ENCODE peak calls at places on chromosomes 16 and 17, in ten cellular contexts. One of them, this sample, is unnamed. For H3K36me3 and H3K4me1, the result is how much of the 10 kb centered on the place peaks cover.

GRCh38 chr17:8289103-8289397 is 580 bp downstream of the RANGRF start:
- DNase-seq in IMR-90: no peak
- DNase-seq in tibial nerve: no peak
- DNase-seq in heart left ventricle: no peak
- DNase-seq in left ventricle myocardium inferior: peak
- DNase-seq in OCI-LY7: no peak
- DNase-seq in pancreas: peak
- DNase-seq in lower lobe of right lung: peak
- DNase-seq in sigmoid colon: no peak
- DNase-seq in aorta: peak
- DNase-seq in this sample: peak

GRCh38 chr17:13016881-13017622 is 775 bp downstream of the ELAC2 start:
- DNase-seq in IMR-90: peak
- DNase-seq in tibial nerve: no peak
- DNase-seq in heart left ventricle: no peak
- DNase-seq in left ventricle myocardium inferior: no peak
- DNase-seq in OCI-LY7: no peak
- DNase-seq in pancreas: no peak
- DNase-seq in lower lobe of right lung: no peak
- DNase-seq in sigmoid colon: no peak
- DNase-seq in aorta: no peak
- DNase-seq in this sample: no peak

GRCh38 chr17:75525806-75526554 is 483 bp downstream of the LLGL2 start:
- DNase-seq in IMR-90: no peak
- DNase-seq in tibial nerve: no peak
- DNase-seq in heart left ventricle: no peak
- DNase-seq in left ventricle myocardium inferior: no peak
- DNase-seq in OCI-LY7: no peak
- DNase-seq in pancreas: peak
- DNase-seq in lower lobe of right lung: no peak
- DNase-seq in sigmoid colon: no peak
- DNase-seq in aorta: no peak
- DNase-seq in this sample: peak

GRCh38 chr16:79286646-79287423 is 313.7 kb downstream of the MAF start:
- DNase-seq in IMR-90: no peak
- DNase-seq in tibial nerve: peak
- DNase-seq in heart left ventricle: peak
- DNase-seq in left ventricle myocardium inferior: peak
- DNase-seq in OCI-LY7: peak
- DNase-seq in pancreas: peak
- DNase-seq in lower lobe of right lung: peak
- DNase-seq in sigmoid colon: peak
- DNase-seq in aorta: peak
- DNase-seq in this sample: peak

GRCh38 chr17:65102235-65102634 is 34.9 kb upstream of the RGS9 start:
- DNase-seq in IMR-90: no peak
- DNase-seq in tibial nerve: no peak
- DNase-seq in heart left ventricle: no peak
- DNase-seq in left ventricle myocardium inferior: no peak
- DNase-seq in OCI-LY7: no peak
- DNase-seq in pancreas: no peak
- DNase-seq in lower lobe of right lung: no peak
- DNase-seq in sigmoid colon: peak
- DNase-seq in aorta: no peak
- DNase-seq in this sample: no peak

GRCh38 chr17:2177235-2177811 is 122.4 kb downstream of the HIC1 start:
- DNase-seq in IMR-90: peak
- DNase-seq in tibial nerve: no peak
- DNase-seq in heart left ventricle: no peak
- DNase-seq in left ventricle myocardium inferior: no peak
- DNase-seq in OCI-LY7: no peak
- DNase-seq in pancreas: no peak
- DNase-seq in lower lobe of right lung: no peak
- DNase-seq in sigmoid colon: no peak
- DNase-seq in aorta: no peak
- DNase-seq in this sample: no peak

GRCh38 chr16:49585143-49585542 is 211.5 kb downstream of the C16orf78 start:
- DNase-seq in IMR-90: no peak
- DNase-seq in tibial nerve: no peak
- DNase-seq in heart left ventricle: no peak
- DNase-seq in left ventricle myocardium inferior: no peak
- DNase-seq in OCI-LY7: no peak
- DNase-seq in pancreas: no peak
- DNase-seq in lower lobe of right lung: no peak
- DNase-seq in sigmoid colon: no peak
- DNase-seq in aorta: no peak
- DNase-seq in this sample: no peak

GRCh38 chr16:9437115-9437514 is 345.7 kb downstream of the HAPSTR1 start:
- DNase-seq in IMR-90: no peak
- DNase-seq in tibial nerve: no peak
- DNase-seq in heart left ventricle: no peak
- DNase-seq in left ventricle myocardium inferior: no peak
- DNase-seq in OCI-LY7: peak
- DNase-seq in pancreas: no peak
- DNase-seq in lower lobe of right lung: no peak
- DNase-seq in sigmoid colon: no peak
- DNase-seq in aorta: no peak
- DNase-seq in this sample: no peak

GRCh38 chr17:65856865-65857264 is 295.4 kb upstream of the AXIN2 start:
- DNase-seq in IMR-90: peak
- DNase-seq in tibial nerve: no peak
- DNase-seq in heart left ventricle: no peak
- DNase-seq in left ventricle myocardium inferior: no peak
- DNase-seq in OCI-LY7: no peak
- DNase-seq in pancreas: no peak
- DNase-seq in lower lobe of right lung: no peak
- DNase-seq in sigmoid colon: no peak
- DNase-seq in aorta: no peak
- DNase-seq in this sample: no peak

GRCh38 chr17:2138318-2138717 is 83.4 kb downstream of the HIC1 start:
- DNase-seq in IMR-90: no peak
- DNase-seq in tibial nerve: no peak
- DNase-seq in heart left ventricle: no peak
- DNase-seq in left ventricle myocardium inferior: no peak
- DNase-seq in OCI-LY7: peak
- DNase-seq in pancreas: no peak
- DNase-seq in lower lobe of right lung: peak
- DNase-seq in sigmoid colon: no peak
- DNase-seq in aorta: peak
- DNase-seq in this sample: no peak

GRCh38 chr16:11114366-11115164 is 141.4 kb downstream of the SOCS1 start:
- DNase-seq in IMR-90: no peak
- DNase-seq in tibial nerve: no peak
- DNase-seq in heart left ventricle: no peak
- DNase-seq in left ventricle myocardium inferior: no peak
- DNase-seq in OCI-LY7: no peak
- DNase-seq in pancreas: no peak
- DNase-seq in lower lobe of right lung: no peak
- DNase-seq in sigmoid colon: no peak
- DNase-seq in aorta: no peak
- DNase-seq in this sample: no peak

GRCh38 chr17:78999056-78999768 is 10.4 kb downstream of the CANT1 start:
- DNase-seq in IMR-90: no peak
- DNase-seq in tibial nerve: no peak
- DNase-seq in heart left ventricle: no peak
- DNase-seq in left ventricle myocardium inferior: no peak
- DNase-seq in OCI-LY7: no peak
- DNase-seq in pancreas: peak
- DNase-seq in lower lobe of right lung: no peak
- DNase-seq in sigmoid colon: peak
- DNase-seq in aorta: peak
- DNase-seq in this sample: peak
- H3K36me3 ChIP-seq in IMR-90: under half
- H3K36me3 ChIP-seq in tibial nerve: under half
- H3K36me3 ChIP-seq in heart left ventricle: under half
- H3K36me3 ChIP-seq in left ventricle myocardium inferior: under half
- H3K36me3 ChIP-seq in OCI-LY7: half or more
- H3K36me3 ChIP-seq in pancreas: under half
- H3K36me3 ChIP-seq in lower lobe of right lung: half or more
- H3K36me3 ChIP-seq in sigmoid colon: under half
- H3K36me3 ChIP-seq in aorta: under half
- H3K36me3 ChIP-seq in this sample: under half

DNA sequence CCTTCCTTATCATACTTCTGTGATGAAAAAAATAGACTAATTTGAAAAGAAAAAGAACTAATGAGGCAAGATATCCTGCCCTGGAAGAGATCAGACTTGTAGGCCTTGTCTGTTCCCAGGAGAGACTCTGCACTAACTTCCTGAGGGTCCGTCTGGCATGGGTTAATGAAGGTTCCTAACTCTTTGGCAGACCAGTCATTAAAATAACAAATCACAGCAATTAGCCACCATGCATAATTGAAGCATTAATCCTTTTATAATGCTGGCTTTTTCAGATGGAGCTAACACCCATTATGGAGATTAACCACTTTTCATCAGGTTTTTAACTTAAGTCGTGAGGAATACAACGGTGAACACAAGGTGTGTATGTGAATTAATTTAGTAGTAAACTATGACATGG is 10.4 kb upstream of the KRT10 start:
- DNase-seq in IMR-90: no peak
- DNase-seq in tibial nerve: no peak
- DNase-seq in heart left ventricle: no peak
- DNase-seq in left ventricle myocardium inferior: no peak
- DNase-seq in OCI-LY7: no peak
- DNase-seq in pancreas: no peak
- DNase-seq in lower lobe of right lung: no peak
- DNase-seq in sigmoid colon: no peak
- DNase-seq in aorta: no peak
- DNase-seq in this sample: no peak
- H3K4me3 ChIP-seq in IMR-90: no peak
- H3K4me3 ChIP-seq in tibial nerve: no peak
- H3K4me3 ChIP-seq in heart left ventricle: no peak
- H3K4me3 ChIP-seq in left ventricle myocardium inferior: no peak
- H3K4me3 ChIP-seq in OCI-LY7: no peak
- H3K4me3 ChIP-seq in pancreas: no peak
- H3K4me3 ChIP-seq in lower lobe of right lung: no peak
- H3K4me3 ChIP-seq in sigmoid colon: no peak
- H3K4me3 ChIP-seq in aorta: no peak
- H3K4me3 ChIP-seq in this sample: no peak

GRCh38 chr17:14307560-14308024 is 6.7 kb downstream of the HS3ST3B1 start:
- DNase-seq in IMR-90: peak
- DNase-seq in tibial nerve: no peak
- DNase-seq in heart left ventricle: no peak
- DNase-seq in left ventricle myocardium inferior: no peak
- DNase-seq in OCI-LY7: no peak
- DNase-seq in pancreas: no peak
- DNase-seq in lower lobe of right lung: no peak
- DNase-seq in sigmoid colon: no peak
- DNase-seq in aorta: no peak
- DNase-seq in this sample: no peak

GRCh38 chr17:14306602-14307001 is 5.7 kb downstream of the HS3ST3B1 start:
- DNase-seq in IMR-90: no peak
- DNase-seq in tibial nerve: no peak
- DNase-seq in heart left ventricle: no peak
- DNase-seq in left ventricle myocardium inferior: no peak
- DNase-seq in OCI-LY7: no peak
- DNase-seq in pancreas: no peak
- DNase-seq in lower lobe of right lung: no peak
- DNase-seq in sigmoid colon: no peak
- DNase-seq in aorta: no peak
- DNase-seq in this sample: no peak

GRCh38 chr17:14304222-14304844 is 3.5 kb downstream of the HS3ST3B1 start:
- DNase-seq in IMR-90: no peak
- DNase-seq in tibial nerve: no peak
- DNase-seq in heart left ventricle: no peak
- DNase-seq in left ventricle myocardium inferior: no peak
- DNase-seq in OCI-LY7: no peak
- DNase-seq in pancreas: no peak
- DNase-seq in lower lobe of right lung: no peak
- DNase-seq in sigmoid colon: no peak
- DNase-seq in aorta: no peak
- DNase-seq in this sample: no peak

GRCh38 chr17:14304876-14305636 is 4.2 kb downstream of the HS3ST3B1 start:
- DNase-seq in IMR-90: no peak
- DNase-seq in tibial nerve: no peak
- DNase-seq in heart left ventricle: no peak
- DNase-seq in left ventricle myocardium inferior: no peak
- DNase-seq in OCI-LY7: no peak
- DNase-seq in pancreas: no peak
- DNase-seq in lower lobe of right lung: no peak
- DNase-seq in sigmoid colon: no peak
- DNase-seq in aorta: no peak
- DNase-seq in this sample: no peak

GRCh38 chr17:14305785-14306496 is 5.1 kb downstream of the HS3ST3B1 start:
- DNase-seq in IMR-90: no peak
- DNase-seq in tibial nerve: no peak
- DNase-seq in heart left ventricle: no peak
- DNase-seq in left ventricle myocardium inferior: no peak
- DNase-seq in OCI-LY7: no peak
- DNase-seq in pancreas: no peak
- DNase-seq in lower lobe of right lung: no peak
- DNase-seq in sigmoid colon: no peak
- DNase-seq in aorta: no peak
- DNase-seq in this sample: no peak
- H3K4me1 ChIP-seq in IMR-90: under half
- H3K4me1 ChIP-seq in tibial nerve: under half
- H3K4me1 ChIP-seq in heart left ventricle: under half
- H3K4me1 ChIP-seq in left ventricle myocardium inferior: half or more
- H3K4me1 ChIP-seq in OCI-LY7: under half
- H3K4me1 ChIP-seq in pancreas: under half
- H3K4me1 ChIP-seq in lower lobe of right lung: under half
- H3K4me1 ChIP-seq in sigmoid colon: under half
- H3K4me1 ChIP-seq in aorta: under half
- H3K4me1 ChIP-seq in this sample: under half

GRCh38 chr17:43820759-43821158 is 12.2 kb downstream of the MPP3 start:
- DNase-seq in IMR-90: no peak
- DNase-seq in tibial nerve: no peak
- DNase-seq in heart left ventricle: no peak
- DNase-seq in left ventricle myocardium inferior: no peak
- DNase-seq in OCI-LY7: no peak
- DNase-seq in pancreas: no peak
- DNase-seq in lower lobe of right lung: no peak
- DNase-seq in sigmoid colon: peak
- DNase-seq in aorta: no peak
- DNase-seq in this sample: no peak

GRCh38 chr17:43823350-43824084 is 9.4 kb downstream of the MPP3 start:
- DNase-seq in IMR-90: no peak
- DNase-seq in tibial nerve: no peak
- DNase-seq in heart left ventricle: peak
- DNase-seq in left ventricle myocardium inferior: peak
- DNase-seq in OCI-LY7: no peak
- DNase-seq in pancreas: no peak
- DNase-seq in lower lobe of right lung: peak
- DNase-seq in sigmoid colon: peak
- DNase-seq in aorta: no peak
- DNase-seq in this sample: no peak

GRCh38 chr17:43826206-43826605 is 6.7 kb downstream of the MPP3 start:
- DNase-seq in IMR-90: no peak
- DNase-seq in tibial nerve: no peak
- DNase-seq in heart left ventricle: no peak
- DNase-seq in left ventricle myocardium inferior: no peak
- DNase-seq in OCI-LY7: no peak
- DNase-seq in pancreas: no peak
- DNase-seq in lower lobe of right lung: no peak
- DNase-seq in sigmoid colon: peak
- DNase-seq in aorta: no peak
- DNase-seq in this sample: no peak

GRCh38 chr17:43825567-43825966 is 7.4 kb downstream of the MPP3 start:
- DNase-seq in IMR-90: no peak
- DNase-seq in tibial nerve: no peak
- DNase-seq in heart left ventricle: no peak
- DNase-seq in left ventricle myocardium inferior: no peak
- DNase-seq in OCI-LY7: no peak
- DNase-seq in pancreas: no peak
- DNase-seq in lower lobe of right lung: no peak
- DNase-seq in sigmoid colon: peak
- DNase-seq in aorta: no peak
- DNase-seq in this sample: no peak

GRCh38 chr17:43822566-43823190 is 10.3 kb downstream of the MPP3 start:
- DNase-seq in IMR-90: peak
- DNase-seq in tibial nerve: no peak
- DNase-seq in heart left ventricle: no peak
- DNase-seq in left ventricle myocardium inferior: no peak
- DNase-seq in OCI-LY7: no peak
- DNase-seq in pancreas: no peak
- DNase-seq in lower lobe of right lung: no peak
- DNase-seq in sigmoid colon: peak
- DNase-seq in aorta: no peak
- DNase-seq in this sample: no peak
- H3K36me3 ChIP-seq in IMR-90: under half
- H3K36me3 ChIP-seq in tibial nerve: under half
- H3K36me3 ChIP-seq in heart left ventricle: under half
- H3K36me3 ChIP-seq in left ventricle myocardium inferior: half or more
- H3K36me3 ChIP-seq in OCI-LY7: under half
- H3K36me3 ChIP-seq in pancreas: under half
- H3K36me3 ChIP-seq in lower lobe of right lung: under half
- H3K36me3 ChIP-seq in sigmoid colon: under half
- H3K36me3 ChIP-seq in aorta: under half
- H3K36me3 ChIP-seq in this sample: under half